ENCODE peak calls at places on chromosomes 4 and X, in four cellular contexts. O, I, B and F are unnamed samples. For H3K4me1, the result is how much of the 10 kb centered on the place peaks cover.

GRCh38 chr4:147039991-147040575 is 94.4 kb upstream of the TTC29 start:
- DNase-seq in O (no peak), I (no peak), B (no peak), F (no peak)

GRCh38 chr4:40281099-40281498 is 54.0 kb upstream of the CHRNA9 start:
- DNase-seq in O (no peak), I (no peak), B (no peak), F (no peak)

GRCh38 chrX:15340867-15341266 is 5.5 kb upstream of the PIGA start:
- DNase-seq in O (no peak), I (no peak), B (no peak), F (no peak)

GRCh38 chr4:66575024-66575696 is 904.9 kb upstream of the EPHA5 start:
- DNase-seq in O (no peak), I (no peak), B (peak), F (no peak)

GRCh38 chrX:50812995-50813842 is 775 bp downstream of the SHROOM4 start:
- DNase-seq in O (peak), I (no peak), B (peak), F (no peak)

GRCh38 chrX:9133426-9133825 is 99.5 kb upstream of the FAM9B start:
- DNase-seq in O (no peak), I (no peak), B (no peak), F (no peak)

GRCh38 chr4:159174645-159175147 is 71.8 kb downstream of the RAPGEF2 start:
- DNase-seq in O (no peak), I (no peak), B (no peak), F (no peak)

GRCh38 chr4:7140062-7140691 is 52.2 kb upstream of the SORCS2 start:
- DNase-seq in O (no peak), I (no peak), B (no peak), F (no peak)

GRCh38 chrX:136115124-136115908 is 32.0 kb upstream of the FHL1 start:
- DNase-seq in O (no peak), I (no peak), B (no peak), F (no peak)

GRCh38 chrX:84907324-84907946 is 96.2 kb upstream of the APOOL start:
- DNase-seq in O (peak), I (no peak), B (no peak), F (no peak)

GRCh38 chr4:61541474-61541873 is 341.3 kb downstream of the ADGRL3 start:
- DNase-seq in O (no peak), I (no peak), B (no peak), F (no peak)

GRCh38 chrX:31021537-31021936 is 50.3 kb downstream of the FTHL17 start:
- DNase-seq in O (no peak), I (no peak), B (no peak), F (no peak)

GRCh38 chr4:8761167-8761823 is 110.3 kb downstream of the HMX1 start:
- DNase-seq in O (no peak), I (no peak), B (peak), F (no peak)

GRCh38 chr4:166391501-166391900 is 518.5 kb downstream of the TLL1 start:
- DNase-seq in O (no peak), I (no peak), B (no peak), F (no peak)

GRCh38 chr4:128825226-128825625 is 15.7 kb downstream of the JADE1 start:
- DNase-seq in O (peak), I (no peak), B (no peak), F (no peak)

GRCh38 chr4:2049381-2049780 is 9.7 kb upstream of the NAT8L start:
- DNase-seq in O (no peak), I (no peak), B (no peak), F (no peak)

GRCh38 chr4:133149932-133150642 is 993 bp downstream of the PCDH10 start:
- DNase-seq in O (peak), I (no peak), B (no peak), F (no peak)

GRCh38 chr4:10460313-10461047 is 3.3 kb upstream of the ZNF518B start:
- DNase-seq in O (no peak), I (no peak), B (no peak), F (no peak)

GRCh38 chr4:186881521-186882220 is 158.0 kb upstream of the FAT1 start:
- DNase-seq in O (no peak), I (no peak), B (no peak), F (no peak)

GRCh38 chrX:45803383-45803921 is 602.8 kb upstream of the DIPK2B start:
- DNase-seq in O (no peak), I (no peak), B (no peak), F (no peak)

GRCh38 chrX:108285361-108285760 is 152.9 kb downstream of the COL4A6 start:
- DNase-seq in O (no peak), I (no peak), B (no peak), F (no peak)

GRCh38 chrX:47218280-47218919 is at the start of gene CDK16:
- DNase-seq in O (peak), I (peak), B (peak), F (peak)

GRCh38 chrX:47182106-47182700 is 11.4 kb upstream of the UBA1 start:
- DNase-seq in O (no peak), I (no peak), B (peak), F (no peak)

GRCh38 chrX:97310373-97310772 is 426.7 kb downstream of the RPA4 start:
- DNase-seq in O (peak), I (no peak), B (no peak), F (no peak)

GRCh38 chr4:140099993-140100392 is 54.0 kb downstream of the MAML3 start:
- DNase-seq in O (no peak), I (peak), B (peak), F (no peak)

GRCh38 chr4:98682719-98683118 is 24.3 kb upstream of the TSPAN5 start:
- DNase-seq in O (no peak), I (no peak), B (no peak), F (no peak)

GRCh38 chr4:159150838-159151390 is 48.0 kb downstream of the RAPGEF2 start:
- DNase-seq in O (peak), I (no peak), B (no peak), F (no peak)

GRCh38 chr4:125484912-125485311 is 170.2 kb downstream of the FAT4 start:
- DNase-seq in O (no peak), I (no peak), B (no peak), F (no peak)

GRCh38 chrX:71493111-71493613 is 39.7 kb upstream of the OGT start:
- DNase-seq in O (no peak), I (no peak), B (no peak), F (no peak)

GRCh38 chrX:50168305-50168704 is 32.5 kb downstream of the AKAP4 start:
- DNase-seq in O (peak), I (no peak), B (no peak), F (no peak)

GRCh38 chr4:95585016-95585695 is 36.4 kb upstream of the UNC5C start:
- DNase-seq in O (no peak), I (no peak), B (no peak), F (no peak)

GRCh38 chrX:68503830-68504229 is 5.0 kb downstream of the YIPF6 start:
- DNase-seq in O (no peak), I (no peak), B (no peak), F (no peak)

GRCh38 chrX:19410259-19410658 is 66.5 kb downstream of the PDHA1 start:
- DNase-seq in O (peak), I (no peak), B (no peak), F (no peak)

GRCh38 chrX:103441878-103442535 is 65.7 kb downstream of the BEX3 start:
- DNase-seq in O (no peak), I (no peak), B (no peak), F (no peak)

GRCh38 chrX:131262738-131263679 is 26.1 kb downstream of the IGSF1 start:
- DNase-seq in O (peak), I (no peak), B (no peak), F (no peak)

GRCh38 chr4:1746265-1746691 is 25.0 kb downstream of the TACC3 start:
- DNase-seq in O (peak), I (peak), B (peak), F (peak)

GRCh38 chr4:145954924-145955339 is 16.3 kb upstream of the ZNF827 start:
- DNase-seq in O (no peak), I (no peak), B (no peak), F (no peak)

GRCh38 chr4:27387706-27388105 is 527.1 kb downstream of the STIM2 start:
- DNase-seq in O (no peak), I (no peak), B (no peak), F (no peak)

DNA sequence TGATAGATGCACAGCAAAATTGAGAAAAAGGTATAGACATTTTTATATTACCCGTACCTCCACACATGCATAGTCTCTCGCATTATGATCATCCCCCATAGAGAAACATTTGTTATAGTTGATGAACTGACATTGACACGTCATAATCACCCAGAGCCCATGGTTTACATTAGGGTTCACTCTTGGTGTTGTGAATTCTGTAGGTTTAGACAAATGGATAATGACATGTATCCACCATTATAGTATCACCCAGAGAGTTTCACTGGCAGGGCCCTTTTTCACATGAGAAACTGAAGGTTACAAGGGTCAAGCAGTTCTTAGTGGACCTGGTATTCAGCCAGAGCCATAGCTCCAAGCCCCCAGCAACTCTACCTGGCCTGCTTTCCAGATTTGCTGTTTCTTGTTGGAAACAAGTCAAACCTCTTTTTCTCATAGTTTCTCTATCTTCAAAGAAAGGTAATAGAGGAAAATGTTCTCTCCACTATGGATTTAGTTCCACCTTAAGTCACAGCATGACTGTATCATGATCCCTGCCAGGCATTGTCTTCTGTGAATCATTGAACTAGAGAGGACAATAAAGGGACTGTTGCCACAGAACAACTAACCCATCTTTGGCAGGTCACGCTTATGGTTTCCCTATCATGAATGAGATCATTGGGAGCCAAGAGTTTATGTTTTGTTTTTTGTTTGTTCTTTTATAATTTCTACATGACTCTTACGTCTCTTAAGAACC is 64.0 kb downstream of the HHIP start:
- DNase-seq in O (no peak), I (no peak), B (no peak), F (no peak)
- H3K27ac ChIP-seq in O (no peak), I (no peak), B (no peak), F (no peak)

GRCh38 chr4:13920901-13921300 is 293.4 kb upstream of the BOD1L1 start:
- DNase-seq in O (peak), I (no peak), B (peak), F (no peak)
- H3K4me1 ChIP-seq in O (under half), I (under half), B (under half), F (under half)

GRCh38 chr4:3107271-3108185 is 33.0 kb downstream of the HTT start:
- DNase-seq in O (no peak), I (no peak), B (no peak), F (no peak)

GRCh38 chr4:3106339-3107186 is 32.1 kb downstream of the HTT start:
- DNase-seq in O (peak), I (peak), B (peak), F (peak)

GRCh38 chr4:3111461-3111860 is 37.0 kb downstream of the HTT start:
- DNase-seq in O (peak), I (no peak), B (no peak), F (no peak)

GRCh38 chr4:3112241-3112978 is 37.9 kb downstream of the HTT start:
- DNase-seq in O (no peak), I (no peak), B (no peak), F (no peak)

GRCh38 chr4:3108211-3108610 is 33.7 kb downstream of the HTT start:
- DNase-seq in O (no peak), I (no peak), B (no peak), F (no peak)
- H3K27ac ChIP-seq in O (no peak), I (no peak), B (no peak), F (no peak)

GRCh38 chr4:38090450-38091246 is 130.4 kb downstream of the PTTG2 start:
- DNase-seq in O (no peak), I (no peak), B (no peak), F (no peak)

GRCh38 chr4:38089961-38090360 is 129.8 kb downstream of the PTTG2 start:
- DNase-seq in O (no peak), I (no peak), B (no peak), F (no peak)

GRCh38 chr4:38085394-38086150 is 125.4 kb downstream of the PTTG2 start:
- DNase-seq in O (peak), I (no peak), B (no peak), F (no peak)

GRCh38 chr4:38086515-38087226 is 126.5 kb downstream of the PTTG2 start:
- DNase-seq in O (peak), I (no peak), B (no peak), F (no peak)

GRCh38 chr4:38088321-38088720 is 128.1 kb downstream of the PTTG2 start:
- DNase-seq in O (no peak), I (no peak), B (no peak), F (no peak)
- H3K4me1 ChIP-seq in O (under half), I (under half), B (under half), F (under half)

GRCh38 chr4:169074117-169074516 is 64.1 kb upstream of the CBR4 start:
- DNase-seq in O (no peak), I (no peak), B (no peak), F (no peak)

GRCh38 chr4:169070071-169070894 is 60.2 kb upstream of the CBR4 start:
- DNase-seq in O (peak), I (no peak), B (peak), F (no peak)

GRCh38 chr4:169068423-169068822 is 58.4 kb upstream of the CBR4 start:
- DNase-seq in O (no peak), I (no peak), B (no peak), F (no peak)

GRCh38 chr4:169071781-169072180 is 61.7 kb upstream of the CBR4 start:
- DNase-seq in O (no peak), I (no peak), B (no peak), F (no peak)

GRCh38 chr4:169070895-169071218 is 60.8 kb upstream of the CBR4 start:
- DNase-seq in O (no peak), I (no peak), B (no peak), F (no peak)
- H3K27ac ChIP-seq in O (peak), I (no peak), B (no peak), F (no peak)

GRCh38 chr4:42488554-42488953 is 91.3 kb downstream of the SHISA3 start:
- DNase-seq in O (peak), I (no peak), B (no peak), F (no peak)

GRCh38 chr4:42489095-42489494 is 91.8 kb downstream of the SHISA3 start:
- DNase-seq in O (peak), I (no peak), B (no peak), F (no peak)

GRCh38 chr4:42488114-42488513 is 90.8 kb downstream of the SHISA3 start:
- DNase-seq in O (no peak), I (no peak), B (no peak), F (no peak)

GRCh38 chr4:42484630-42485029 is 87.3 kb downstream of the SHISA3 start:
- DNase-seq in O (peak), I (no peak), B (no peak), F (no peak)

DNA sequence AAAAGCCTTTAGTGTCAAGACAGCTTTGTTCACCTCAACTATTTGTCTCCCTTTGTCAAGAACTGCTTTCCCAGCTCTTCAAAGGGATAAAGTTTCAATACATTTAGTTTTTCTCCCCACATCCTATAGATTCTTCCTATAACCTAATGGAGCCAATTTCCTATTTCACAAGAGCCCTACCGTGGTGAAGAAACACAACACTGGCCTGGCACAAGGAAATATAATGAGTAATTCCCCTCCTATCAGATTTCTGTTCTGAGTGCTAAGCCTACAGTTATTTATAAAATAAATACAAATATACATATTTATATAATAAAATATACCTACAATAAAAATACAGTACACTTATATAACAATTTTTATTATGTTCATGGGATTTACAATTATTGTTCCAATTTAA is 89.9 kb downstream of the SHISA3 start:
- DNase-seq in O (no peak), I (no peak), B (no peak), F (no peak)
- H3K4me1 ChIP-seq in O (half or more), I (under half), B (under half), F (under half)

DNA sequence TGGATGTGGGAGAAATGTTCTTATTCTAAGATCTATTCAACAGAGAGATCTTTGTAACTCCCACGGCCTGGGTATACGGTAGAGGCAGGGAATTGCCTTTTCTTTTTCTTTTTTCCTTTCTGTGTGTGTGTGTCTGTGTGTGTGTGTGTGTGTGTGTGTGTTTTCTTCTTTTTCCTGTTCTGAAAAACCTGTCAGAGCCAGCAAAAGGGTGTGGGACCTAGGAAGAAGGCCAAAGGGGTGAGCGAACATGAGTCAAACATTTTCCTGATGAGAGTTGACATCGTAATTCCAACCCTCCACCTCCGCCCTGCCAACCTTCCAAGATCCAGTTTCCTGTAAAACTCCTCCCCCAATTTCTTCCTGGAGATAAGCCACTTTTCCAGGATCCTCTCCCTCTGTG is 2.8 kb upstream of the CHIC2 start:
- DNase-seq in O (no peak), I (no peak), B (peak), F (no peak)
- H3K27ac ChIP-seq in O (no peak), I (no peak), B (peak), F (no peak)